ENCODE peak calls at places on chromosome 21, in seven cellular contexts. M is activated T-cell treated with anti-CD3 and anti-CD28 coated beads for 1 hour, E is HTR-8/SVneo, F is hypothalamus, O is breast epithelium, H is cardiac muscle cell, W is EH. A is an unnamed sample.

GRCh38 chr21:31142600-31142999 is 104.3 kb upstream of the KRTAP19-8 start:
- DNase-seq in W (no peak), O (no peak), E (peak; percentile 11), F (no peak), M (no peak), H (no peak), A (no peak)

GRCh38 chr21:16304700-16305099 is 574.9 kb downstream of the USP25 start:
- DNase-seq in M (no peak), F (no peak), W (no peak), H (no peak), O (no peak), E (no peak), A (no peak)

GRCh38 chr21:46156678-46157077 is 1.3 kb upstream of the FTCD start:
- DNase-seq in W (no peak), F (no peak), E (no peak), O (no peak), M (no peak), H (no peak), A (no peak)

GRCh38 chr21:33203371-33203724 is 26.4 kb upstream of the IFNAR2 start:
- DNase-seq in O (no peak), M (no peak), H (no peak), F (no peak), E (no peak), W (no peak), A (no peak)

GRCh38 chr21:30257773-30258172 is 25.0 kb downstream of the KRTAP24-1 start:
- DNase-seq in H (peak; percentile 75), W (no peak), F (no peak), M (no peak), O (no peak), E (peak; percentile 3), A (no peak)

GRCh38 chr21:36166705-36167104 is 10.1 kb downstream of the DOP1B start:
- DNase-seq in E (peak; percentile 51), M (no peak), O (no peak), F (no peak), H (no peak), W (peak; percentile 12), A (no peak)

GRCh38 chr21:14300074-14300473 is 82.9 kb downstream of the HSPA13 start:
- DNase-seq in M (no peak), W (no peak), O (no peak), F (no peak), H (no peak), E (no peak), A (no peak)

GRCh38 chr21:35222541-35222941 is 173.4 kb upstream of the RUNX1 start:
- DNase-seq in E (no peak), F (no peak), W (peak; percentile 60), H (peak; percentile 39), O (no peak), M (no peak), A (no peak)

GRCh38 chr21:21688877-21689276 is 690.7 kb downstream of the NCAM2 start:
- DNase-seq in H (peak; percentile 62), O (no peak), M (no peak), F (no peak), W (peak; percentile 43), E (no peak), A (no peak)

GRCh38 chr21:41322496-41323382 is 6.1 kb downstream of the FAM3B start:
- DNase-seq in W (no peak), O (no peak), M (no peak), H (no peak), F (no peak), E (no peak), A (no peak)

GRCh38 chr21:17674106-17674505 is 61.4 kb upstream of the BTG3 start:
- DNase-seq in F (no peak), H (no peak), O (no peak), W (no peak), M (no peak), E (no peak), A (no peak)

GRCh38 chr21:41660748-41661147 is 106.1 kb downstream of the RIPK4 start:
- DNase-seq in W (no peak), E (no peak), O (no peak), H (no peak), M (no peak), F (no peak), A (no peak)

GRCh38 chr21:37712204-37712934 is 203.9 kb downstream of the KCNJ6 start:
- DNase-seq in F (peak; percentile 14), E (peak; percentile 72), M (peak; percentile 2), H (peak; percentile 81), O (peak; percentile 22), W (peak; percentile 80), A (peak; percentile 15)

GRCh38 chr21:25562660-25563059 is 44.6 kb downstream of the MRPL39 start:
- DNase-seq in O (no peak), M (no peak), W (no peak), F (no peak), E (no peak), H (no peak), A (no peak)

GRCh38 chr21:36321325-36322082 is 1.5 kb downstream of the MORC3 start:
- DNase-seq in E (no peak), F (no peak), M (no peak), H (peak; percentile 18), W (peak; percentile 52), O (no peak), A (no peak)

GRCh38 chr21:29237110-29238051 is 61.3 kb upstream of the BACH1 start:
- DNase-seq in M (no peak), E (no peak), W (peak; percentile 71), F (no peak), H (peak; percentile 75), O (peak; percentile 65), A (no peak)

GRCh38 chr21:18636897-18637296 is 233.3 kb upstream of the TMPRSS15 start:
- DNase-seq in F (no peak), H (no peak), O (no peak), E (no peak), M (no peak), W (no peak), A (no peak)

GRCh38 chr21:38056481-38056880 is 140.2 kb upstream of the KCNJ6 start:
- DNase-seq in H (no peak), F (no peak), M (no peak), E (no peak), O (no peak), W (no peak), A (no peak)